ENCODE peak calls at places on chromosome 18, in eight cellular contexts. One of them, this sample, is unnamed.

GRCh38 chr18:65906621-65907034 is 155.8 kb downstream of the CDH7 start:
- DNase-seq in suprapubic skin: no peak
- DNase-seq in SK-N-SH: no peak
- DNase-seq in tibial nerve: no peak
- DNase-seq in H1: peak
- DNase-seq in stomach: no peak
- DNase-seq in K562: no peak
- DNase-seq in sigmoid colon: no peak
- DNase-seq in this sample: no peak

GRCh38 chr18:79883461-79884295 is 67.8 kb downstream of the SLC66A2 start:
- DNase-seq in sigmoid colon: peak
- DNase-seq in SK-N-SH: peak
- DNase-seq in H1: no peak
- DNase-seq in tibial nerve: no peak
- DNase-seq in K562: no peak
- DNase-seq in suprapubic skin: peak
- DNase-seq in stomach: no peak
- DNase-seq in this sample: peak

GRCh38 chr18:58525928-58526424 is 102.9 kb downstream of the ALPK2 start:
- DNase-seq in stomach: no peak
- DNase-seq in K562: no peak
- DNase-seq in SK-N-SH: no peak
- DNase-seq in H1: no peak
- DNase-seq in suprapubic skin: no peak
- DNase-seq in tibial nerve: no peak
- DNase-seq in sigmoid colon: no peak
- DNase-seq in this sample: no peak

GRCh38 chr18:56202567-56203136 is 435.7 kb downstream of the TXNL1 start:
- DNase-seq in H1: no peak
- DNase-seq in SK-N-SH: no peak
- DNase-seq in tibial nerve: no peak
- DNase-seq in K562: no peak
- DNase-seq in sigmoid colon: no peak
- DNase-seq in suprapubic skin: no peak
- DNase-seq in stomach: no peak
- DNase-seq in this sample: no peak

GRCh38 chr18:59228361-59228760 is 8.4 kb downstream of the GRP start:
- DNase-seq in H1: no peak
- DNase-seq in stomach: no peak
- DNase-seq in suprapubic skin: no peak
- DNase-seq in sigmoid colon: no peak
- DNase-seq in K562: no peak
- DNase-seq in SK-N-SH: no peak
- DNase-seq in tibial nerve: no peak
- DNase-seq in this sample: no peak

GRCh38 chr18:12701161-12701560 is 1.4 kb downstream of the CEP76 start:
- DNase-seq in H1: no peak
- DNase-seq in K562: no peak
- DNase-seq in tibial nerve: no peak
- DNase-seq in suprapubic skin: no peak
- DNase-seq in stomach: no peak
- DNase-seq in SK-N-SH: no peak
- DNase-seq in sigmoid colon: no peak
- DNase-seq in this sample: no peak

GRCh38 chr18:63301458-63301857 is 18.1 kb downstream of the BCL2 start:
- DNase-seq in SK-N-SH: no peak
- DNase-seq in suprapubic skin: no peak
- DNase-seq in H1: no peak
- DNase-seq in K562: no peak
- DNase-seq in tibial nerve: no peak
- DNase-seq in stomach: no peak
- DNase-seq in sigmoid colon: no peak
- DNase-seq in this sample: no peak

GRCh38 chr18:5891361-5892215 is 3.7 kb downstream of the TMEM200C start:
- DNase-seq in H1: no peak
- DNase-seq in SK-N-SH: peak
- DNase-seq in tibial nerve: no peak
- DNase-seq in suprapubic skin: no peak
- DNase-seq in K562: no peak
- DNase-seq in stomach: no peak
- DNase-seq in sigmoid colon: no peak
- DNase-seq in this sample: no peak

GRCh38 chr18:40935423-40935822 is 1019.6 kb upstream of the PIK3C3 start:
- DNase-seq in K562: peak
- DNase-seq in suprapubic skin: no peak
- DNase-seq in stomach: no peak
- DNase-seq in H1: no peak
- DNase-seq in tibial nerve: no peak
- DNase-seq in SK-N-SH: no peak
- DNase-seq in sigmoid colon: no peak
- DNase-seq in this sample: no peak

GRCh38 chr18:49875155-49875554 is 61.8 kb upstream of the ACAA2 start:
- DNase-seq in suprapubic skin: no peak
- DNase-seq in sigmoid colon: no peak
- DNase-seq in stomach: no peak
- DNase-seq in SK-N-SH: no peak
- DNase-seq in H1: no peak
- DNase-seq in K562: no peak
- DNase-seq in tibial nerve: no peak
- DNase-seq in this sample: no peak

GRCh38 chr18:68840554-68841263 is 42.8 kb downstream of the CCDC102B start:
- DNase-seq in SK-N-SH: no peak
- DNase-seq in stomach: no peak
- DNase-seq in K562: no peak
- DNase-seq in suprapubic skin: no peak
- DNase-seq in H1: no peak
- DNase-seq in sigmoid colon: peak
- DNase-seq in tibial nerve: no peak
- DNase-seq in this sample: peak

GRCh38 chr18:36127866-36128845 is 984 bp downstream of the SLC39A6 start:
- DNase-seq in tibial nerve: no peak
- DNase-seq in sigmoid colon: no peak
- DNase-seq in SK-N-SH: peak
- DNase-seq in H1: no peak
- DNase-seq in K562: peak
- DNase-seq in stomach: no peak
- DNase-seq in suprapubic skin: no peak
- DNase-seq in this sample: no peak

GRCh38 chr18:12741351-12741750 is 38.5 kb downstream of the PSMG2 start:
- DNase-seq in suprapubic skin: no peak
- DNase-seq in tibial nerve: no peak
- DNase-seq in stomach: no peak
- DNase-seq in sigmoid colon: no peak
- DNase-seq in H1: no peak
- DNase-seq in K562: no peak
- DNase-seq in SK-N-SH: peak
- DNase-seq in this sample: no peak

DNA sequence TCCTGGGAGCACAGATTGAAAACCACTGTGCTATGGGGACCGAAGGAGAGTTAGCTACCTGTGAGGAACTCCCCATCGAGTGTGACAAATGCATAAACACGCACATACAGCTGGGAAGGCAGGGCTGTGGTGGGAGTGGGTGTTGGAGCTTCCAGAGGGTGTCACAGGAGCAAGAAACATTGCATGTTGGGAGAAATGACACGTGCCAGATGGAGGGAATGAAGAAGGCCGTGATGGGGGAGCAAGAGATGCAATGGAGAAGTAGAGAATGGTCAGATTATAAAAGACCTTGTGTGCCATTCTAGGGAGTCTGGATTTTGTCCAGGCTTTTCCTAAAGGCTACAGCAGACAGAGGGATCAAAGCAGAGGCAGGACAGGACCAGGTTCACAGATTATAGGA is 91.1 kb upstream of the NDUFV2 start:
- DNase-seq in SK-N-SH: no peak
- DNase-seq in sigmoid colon: no peak
- DNase-seq in tibial nerve: no peak
- DNase-seq in stomach: no peak
- DNase-seq in H1: no peak
- DNase-seq in suprapubic skin: no peak
- DNase-seq in K562: no peak
- DNase-seq in this sample: no peak
- H3K27ac ChIP-seq in SK-N-SH: no peak
- H3K27ac ChIP-seq in sigmoid colon: no peak
- H3K27ac ChIP-seq in tibial nerve: no peak
- H3K27ac ChIP-seq in stomach: no peak
- H3K27ac ChIP-seq in H1: no peak
- H3K27ac ChIP-seq in suprapubic skin: no peak
- H3K27ac ChIP-seq in K562: peak
- H3K27ac ChIP-seq in this sample: no peak

DNA sequence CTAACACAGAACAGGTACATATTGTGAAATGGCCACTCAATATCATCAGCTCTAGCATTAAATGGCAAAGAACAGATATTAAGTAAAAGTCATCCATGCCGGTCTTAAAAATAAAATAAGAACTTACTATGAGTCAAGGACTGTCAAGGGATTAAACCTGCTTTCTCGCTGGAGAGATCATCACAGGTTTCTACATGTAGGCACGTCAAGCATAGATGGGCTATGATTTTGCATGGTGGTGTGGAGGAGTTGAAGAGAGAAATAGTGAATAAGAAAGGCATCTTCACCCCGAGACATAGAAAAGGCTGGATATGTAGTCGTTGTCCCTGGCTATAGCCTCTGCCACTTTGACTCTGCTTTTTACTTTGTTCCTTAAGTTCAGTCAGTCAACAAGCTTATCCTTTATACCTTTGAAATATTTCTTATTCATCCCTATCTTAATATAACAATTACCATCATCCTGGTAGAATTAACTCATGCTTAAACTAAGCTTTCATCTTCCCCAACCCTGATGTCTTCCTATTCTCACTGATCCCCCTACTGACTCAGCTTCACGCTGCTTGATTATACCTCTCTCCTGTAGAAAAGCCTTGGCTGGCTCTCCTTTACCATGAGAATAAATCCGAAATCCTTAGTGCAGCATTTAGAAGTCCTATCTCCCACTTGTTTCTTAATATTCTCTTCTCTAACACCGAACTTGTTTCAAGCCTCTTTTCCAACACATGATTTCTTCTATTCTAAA is 42.5 kb downstream of the DSC3 start:
- DNase-seq in sigmoid colon: no peak
- DNase-seq in stomach: no peak
- DNase-seq in SK-N-SH: no peak
- DNase-seq in suprapubic skin: no peak
- DNase-seq in K562: no peak
- DNase-seq in H1: no peak
- DNase-seq in tibial nerve: no peak
- DNase-seq in this sample: no peak
- TF ChIP-seq EP300 in sigmoid colon: no peak
- TF ChIP-seq EP300 in stomach: no peak
- TF ChIP-seq EP300 in SK-N-SH: no peak
- TF ChIP-seq EP300 in suprapubic skin: no peak
- TF ChIP-seq EP300 in K562: no peak
- TF ChIP-seq EP300 in H1: no peak
- TF ChIP-seq EP300 in tibial nerve: no peak
- TF ChIP-seq EP300 in this sample: no peak

GRCh38 chr18:28114472-28114871 is 62.5 kb downstream of the CDH2 start:
- DNase-seq in H1: no peak
- DNase-seq in tibial nerve: no peak
- DNase-seq in sigmoid colon: no peak
- DNase-seq in stomach: no peak
- DNase-seq in SK-N-SH: no peak
- DNase-seq in K562: no peak
- DNase-seq in suprapubic skin: no peak
- DNase-seq in this sample: no peak
- H3K27ac ChIP-seq in H1: no peak
- H3K27ac ChIP-seq in tibial nerve: no peak
- H3K27ac ChIP-seq in sigmoid colon: no peak
- H3K27ac ChIP-seq in stomach: no peak
- H3K27ac ChIP-seq in SK-N-SH: peak
- H3K27ac ChIP-seq in K562: no peak
- H3K27ac ChIP-seq in suprapubic skin: no peak
- H3K27ac ChIP-seq in this sample: no peak

GRCh38 chr18:74066018-74066417 is 81.6 kb downstream of the FBXO15 start:
- DNase-seq in H1: no peak
- DNase-seq in SK-N-SH: no peak
- DNase-seq in suprapubic skin: no peak
- DNase-seq in sigmoid colon: no peak
- DNase-seq in stomach: no peak
- DNase-seq in tibial nerve: no peak
- DNase-seq in K562: no peak
- DNase-seq in this sample: no peak
- TF ChIP-seq EP300 in H1: no peak
- TF ChIP-seq EP300 in SK-N-SH: no peak
- TF ChIP-seq EP300 in suprapubic skin: no peak
- TF ChIP-seq EP300 in sigmoid colon: no peak
- TF ChIP-seq EP300 in stomach: no peak
- TF ChIP-seq EP300 in tibial nerve: no peak
- TF ChIP-seq EP300 in K562: no peak
- TF ChIP-seq EP300 in this sample: no peak

GRCh38 chr18:25725461-25725860 is 365.0 kb downstream of the SS18 start:
- DNase-seq in SK-N-SH: no peak
- DNase-seq in suprapubic skin: no peak
- DNase-seq in sigmoid colon: no peak
- DNase-seq in stomach: no peak
- DNase-seq in tibial nerve: no peak
- DNase-seq in K562: no peak
- DNase-seq in H1: no peak
- DNase-seq in this sample: no peak
- H3K27ac ChIP-seq in SK-N-SH: no peak
- H3K27ac ChIP-seq in suprapubic skin: no peak
- H3K27ac ChIP-seq in sigmoid colon: no peak
- H3K27ac ChIP-seq in stomach: no peak
- H3K27ac ChIP-seq in tibial nerve: no peak
- H3K27ac ChIP-seq in K562: no peak
- H3K27ac ChIP-seq in H1: no peak
- H3K27ac ChIP-seq in this sample: no peak

DNA sequence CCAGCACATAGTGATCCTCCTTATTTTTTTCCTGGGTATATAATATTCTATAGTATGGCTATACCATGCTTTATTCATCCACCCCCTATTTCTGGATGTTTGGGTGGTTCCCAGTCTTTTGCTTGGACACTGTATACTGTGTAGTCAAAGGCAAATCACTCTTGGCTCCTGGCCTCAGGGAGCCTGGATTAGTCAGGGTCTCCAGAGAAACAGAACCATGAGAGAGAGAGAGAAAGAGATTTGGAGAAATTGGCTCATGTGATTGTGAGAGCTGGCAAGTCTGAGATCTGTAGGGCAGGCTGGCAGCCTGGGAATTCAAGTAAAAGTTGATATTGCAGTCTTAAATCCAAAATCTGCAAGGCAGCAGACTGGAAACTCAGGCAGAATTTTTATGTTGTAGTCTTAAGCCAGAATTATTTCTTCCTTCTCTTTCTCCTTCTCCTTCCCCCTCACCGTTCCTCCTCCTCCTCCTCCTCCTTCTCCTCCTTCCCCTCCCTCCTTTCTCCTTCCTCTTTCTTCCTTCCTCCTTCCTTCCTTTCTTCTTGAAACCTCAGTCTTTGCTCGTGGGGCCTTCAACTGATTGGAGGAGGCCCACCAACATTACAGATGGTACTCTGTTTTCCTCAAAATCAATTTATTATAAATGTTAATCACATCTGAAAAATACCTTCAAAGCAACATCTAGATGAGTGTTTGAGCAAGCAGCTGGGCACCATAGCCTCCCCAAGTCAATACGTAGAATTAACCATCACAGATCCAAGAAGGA is 33.0 kb downstream of the CTIF start:
- DNase-seq in stomach: no peak
- DNase-seq in K562: no peak
- DNase-seq in suprapubic skin: no peak
- DNase-seq in tibial nerve: no peak
- DNase-seq in sigmoid colon: no peak
- DNase-seq in H1: no peak
- DNase-seq in SK-N-SH: no peak
- DNase-seq in this sample: no peak
- TF ChIP-seq EP300 in stomach: no peak
- TF ChIP-seq EP300 in K562: no peak
- TF ChIP-seq EP300 in suprapubic skin: no peak
- TF ChIP-seq EP300 in tibial nerve: no peak
- TF ChIP-seq EP300 in sigmoid colon: no peak
- TF ChIP-seq EP300 in H1: no peak
- TF ChIP-seq EP300 in SK-N-SH: no peak
- TF ChIP-seq EP300 in this sample: no peak

This sample was measured in ovary.